ENCODE peak calls at places on chromosome 13, in six cellular contexts. One of them, this sample, is unnamed.

GRCh38 chr13:46577656-46578589 is 25.0 kb downstream of the LRCH1 start:
- DNase-seq in SK-N-SH: no peak
- DNase-seq in foreskin fibroblast: peak; percentile 67
- DNase-seq in HFF-Myc: peak; percentile 80
- DNase-seq in AG10803: peak; percentile 83
- DNase-seq in body of pancreas: no peak
- DNase-seq in this sample: no peak

GRCh38 chr13:59790626-59791025 is 373.1 kb downstream of the DIAPH3 start:
- DNase-seq in SK-N-SH: no peak
- DNase-seq in foreskin fibroblast: peak; percentile 14
- DNase-seq in HFF-Myc: no peak
- DNase-seq in AG10803: peak; percentile 38
- DNase-seq in body of pancreas: no peak
- DNase-seq in this sample: peak; percentile 33

GRCh38 chr13:104594801-104595200 is 1528.6 kb upstream of the SLC10A2 start:
- DNase-seq in SK-N-SH: no peak
- DNase-seq in foreskin fibroblast: no peak
- DNase-seq in HFF-Myc: no peak
- DNase-seq in AG10803: no peak
- DNase-seq in body of pancreas: no peak
- DNase-seq in this sample: peak; percentile 80

GRCh38 chr13:22030321-22030720 is 359.4 kb downstream of the FGF9 start:
- DNase-seq in SK-N-SH: no peak
- DNase-seq in foreskin fibroblast: no peak
- DNase-seq in HFF-Myc: no peak
- DNase-seq in AG10803: no peak
- DNase-seq in body of pancreas: no peak
- DNase-seq in this sample: no peak

GRCh38 chr13:43424386-43424785 is 362.4 kb downstream of the ENOX1 start:
- DNase-seq in SK-N-SH: no peak
- DNase-seq in foreskin fibroblast: no peak
- DNase-seq in HFF-Myc: no peak
- DNase-seq in AG10803: no peak
- DNase-seq in body of pancreas: no peak
- DNase-seq in this sample: no peak

GRCh38 chr13:78061806-78062205 is 143.2 kb upstream of the EDNRB start:
- DNase-seq in SK-N-SH: no peak
- DNase-seq in foreskin fibroblast: no peak
- DNase-seq in HFF-Myc: no peak
- DNase-seq in AG10803: no peak
- DNase-seq in body of pancreas: no peak
- DNase-seq in this sample: no peak

GRCh38 chr13:53775807-53776206 is 747.2 kb downstream of the OLFM4 start:
- DNase-seq in SK-N-SH: no peak
- DNase-seq in foreskin fibroblast: no peak
- DNase-seq in HFF-Myc: no peak
- DNase-seq in AG10803: no peak
- DNase-seq in body of pancreas: no peak
- DNase-seq in this sample: no peak

GRCh38 chr13:50948576-50948975 is 39.0 kb downstream of the RNASEH2B start:
- DNase-seq in SK-N-SH: no peak
- DNase-seq in foreskin fibroblast: no peak
- DNase-seq in HFF-Myc: no peak
- DNase-seq in AG10803: peak; percentile 24
- DNase-seq in body of pancreas: no peak
- DNase-seq in this sample: no peak

GRCh38 chr13:113914333-113915011 is 50.6 kb upstream of the GAS6 start:
- DNase-seq in SK-N-SH: no peak
- DNase-seq in foreskin fibroblast: no peak
- DNase-seq in HFF-Myc: no peak
- DNase-seq in AG10803: no peak
- DNase-seq in body of pancreas: no peak
- DNase-seq in this sample: no peak

GRCh38 chr13:24215732-24216131 is 55.2 kb downstream of the SPATA13 start:
- DNase-seq in SK-N-SH: no peak
- DNase-seq in foreskin fibroblast: peak; percentile 73
- DNase-seq in HFF-Myc: no peak
- DNase-seq in AG10803: peak; percentile 58
- DNase-seq in body of pancreas: peak; percentile 92
- DNase-seq in this sample: peak; percentile 70

GRCh38 chr13:86002921-86003488 is 203.8 kb upstream of the SLITRK6 start:
- DNase-seq in SK-N-SH: no peak
- DNase-seq in foreskin fibroblast: no peak
- DNase-seq in HFF-Myc: no peak
- DNase-seq in AG10803: no peak
- DNase-seq in body of pancreas: no peak
- DNase-seq in this sample: no peak

GRCh38 chr13:112931028-112931934 is 37.7 kb upstream of the MCF2L start:
- DNase-seq in SK-N-SH: peak; percentile 71
- DNase-seq in foreskin fibroblast: peak; percentile 63
- DNase-seq in HFF-Myc: peak; percentile 49
- DNase-seq in AG10803: peak; percentile 70
- DNase-seq in body of pancreas: peak; percentile 33
- DNase-seq in this sample: no peak

GRCh38 chr13:33227927-33228644 is 57.5 kb downstream of the STARD13 start:
- DNase-seq in SK-N-SH: no peak
- DNase-seq in foreskin fibroblast: no peak
- DNase-seq in HFF-Myc: no peak
- DNase-seq in AG10803: no peak
- DNase-seq in body of pancreas: no peak
- DNase-seq in this sample: no peak

GRCh38 chr13:39565036-39565949 is 37.7 kb downstream of the LHFPL6 start:
- DNase-seq in SK-N-SH: no peak
- DNase-seq in foreskin fibroblast: peak; percentile 92
- DNase-seq in HFF-Myc: peak; percentile 51
- DNase-seq in AG10803: peak; percentile 97
- DNase-seq in body of pancreas: no peak
- DNase-seq in this sample: peak; percentile 89

GRCh38 chr13:49587311-49587847 is 2.0 kb upstream of the RCBTB1 start:
- DNase-seq in SK-N-SH: no peak
- DNase-seq in foreskin fibroblast: peak; percentile 71
- DNase-seq in HFF-Myc: no peak
- DNase-seq in AG10803: no peak
- DNase-seq in body of pancreas: no peak
- DNase-seq in this sample: no peak

GRCh38 chr13:36432106-36432544 is at the start of gene CCNA1:
- DNase-seq in SK-N-SH: peak; percentile 83
- DNase-seq in foreskin fibroblast: peak; percentile 58
- DNase-seq in HFF-Myc: no peak
- DNase-seq in AG10803: no peak
- DNase-seq in body of pancreas: peak; percentile 30
- DNase-seq in this sample: no peak

GRCh38 chr13:114099918-114100445 is 32.4 kb downstream of the RASA3 start:
- DNase-seq in SK-N-SH: peak; percentile 59
- DNase-seq in foreskin fibroblast: peak; percentile 60
- DNase-seq in HFF-Myc: no peak
- DNase-seq in AG10803: no peak
- DNase-seq in body of pancreas: peak; percentile 45
- DNase-seq in this sample: no peak

GRCh38 chr13:76884571-76885202 is 1.5 kb downstream of the KCTD12 start:
- DNase-seq in SK-N-SH: peak; percentile 18
- DNase-seq in foreskin fibroblast: peak; percentile 76
- DNase-seq in HFF-Myc: peak; percentile 21
- DNase-seq in AG10803: peak; percentile 35
- DNase-seq in body of pancreas: no peak
- DNase-seq in this sample: no peak

GRCh38 chr13:114154476-114154875 is 22.1 kb upstream of the RASA3 start:
- DNase-seq in SK-N-SH: no peak
- DNase-seq in foreskin fibroblast: no peak
- DNase-seq in HFF-Myc: no peak
- DNase-seq in AG10803: no peak
- DNase-seq in body of pancreas: no peak
- DNase-seq in this sample: no peak

GRCh38 chr13:94335786-94336357 is 143.6 kb downstream of the DCT start:
- DNase-seq in SK-N-SH: no peak
- DNase-seq in foreskin fibroblast: no peak
- DNase-seq in HFF-Myc: no peak
- DNase-seq in AG10803: no peak
- DNase-seq in body of pancreas: no peak
- DNase-seq in this sample: no peak

GRCh38 chr13:37303610-37304009 is 198.1 kb upstream of the CSNK1A1L start:
- DNase-seq in SK-N-SH: no peak
- DNase-seq in foreskin fibroblast: peak; percentile 27
- DNase-seq in HFF-Myc: no peak
- DNase-seq in AG10803: no peak
- DNase-seq in body of pancreas: no peak
- DNase-seq in this sample: no peak

GRCh38 chr13:49214917-49215376 is 5.2 kb upstream of the MLNR start:
- DNase-seq in SK-N-SH: no peak
- DNase-seq in foreskin fibroblast: peak; percentile 45
- DNase-seq in HFF-Myc: no peak
- DNase-seq in AG10803: no peak
- DNase-seq in body of pancreas: peak; percentile 39
- DNase-seq in this sample: no peak

GRCh38 chr13:76837811-76838210 is 48.4 kb downstream of the KCTD12 start:
- DNase-seq in SK-N-SH: no peak
- DNase-seq in foreskin fibroblast: peak; percentile 58
- DNase-seq in HFF-Myc: no peak
- DNase-seq in AG10803: no peak
- DNase-seq in body of pancreas: no peak
- DNase-seq in this sample: no peak

DNA sequence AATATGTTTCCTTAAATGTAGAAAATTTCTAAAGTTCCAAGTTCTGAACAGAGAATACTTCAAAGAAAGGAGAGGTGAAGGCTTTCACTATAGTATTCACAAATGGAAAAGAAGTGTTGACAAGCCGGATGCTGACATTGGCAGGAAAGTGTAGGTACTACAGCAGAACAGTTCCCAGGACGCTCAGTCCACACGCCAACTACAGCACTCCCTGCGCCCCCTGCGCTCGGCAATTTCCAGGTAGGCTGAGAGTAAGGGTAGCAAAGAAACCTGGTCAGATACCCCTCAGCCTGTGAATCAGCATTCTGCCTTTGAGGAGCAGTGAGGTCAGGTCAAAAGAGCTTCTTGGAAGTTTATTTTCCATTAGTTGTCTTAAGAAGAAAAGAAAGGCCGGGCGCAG is 115.3 kb downstream of the NALCN start:
- DNase-seq in SK-N-SH: no peak
- DNase-seq in foreskin fibroblast: no peak
- DNase-seq in HFF-Myc: no peak
- DNase-seq in AG10803: no peak
- DNase-seq in body of pancreas: no peak
- DNase-seq in this sample: no peak
- H3K4me3 ChIP-seq in SK-N-SH: no peak overlapping the region
- H3K4me3 ChIP-seq in foreskin fibroblast: no peak overlapping the region
- H3K4me3 ChIP-seq in HFF-Myc: no peak overlapping the region
- H3K4me3 ChIP-seq in AG10803: no peak overlapping the region
- H3K4me3 ChIP-seq in body of pancreas: no peak overlapping the region
- H3K4me3 ChIP-seq in this sample: no peak overlapping the region

DNA sequence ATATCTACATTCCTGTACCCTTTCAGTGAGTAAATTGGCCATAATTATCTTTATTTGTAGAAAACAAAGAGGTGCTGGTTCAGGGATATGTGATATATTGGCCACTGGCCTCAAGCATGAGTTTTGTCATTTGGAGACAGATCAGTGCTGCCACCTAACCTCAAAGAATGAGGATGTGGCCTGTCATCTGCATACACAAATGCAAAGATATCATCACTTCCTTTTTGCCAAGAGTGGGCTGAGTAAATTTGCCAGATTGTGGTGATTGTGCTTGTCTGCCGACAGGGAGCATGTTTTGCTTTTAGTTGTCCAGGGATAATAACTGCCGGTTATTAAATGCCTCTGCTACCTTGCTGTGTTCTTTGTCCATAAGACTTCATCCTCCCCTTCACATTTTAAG is 44.2 kb downstream of the WASF3 start:
- DNase-seq in SK-N-SH: peak; percentile 53
- DNase-seq in foreskin fibroblast: peak; percentile 37
- DNase-seq in HFF-Myc: peak; percentile 52
- DNase-seq in AG10803: peak; percentile 73
- DNase-seq in body of pancreas: no peak
- DNase-seq in this sample: no peak
- TF ChIP-seq CTCF in SK-N-SH: peak; percentile 29
- TF ChIP-seq CTCF in foreskin fibroblast: no peak
- TF ChIP-seq CTCF in HFF-Myc: no peak
- TF ChIP-seq CTCF in AG10803: peak; percentile 31
- TF ChIP-seq CTCF in body of pancreas: no peak
- TF ChIP-seq CTCF in this sample: peak; percentile 11

DNA sequence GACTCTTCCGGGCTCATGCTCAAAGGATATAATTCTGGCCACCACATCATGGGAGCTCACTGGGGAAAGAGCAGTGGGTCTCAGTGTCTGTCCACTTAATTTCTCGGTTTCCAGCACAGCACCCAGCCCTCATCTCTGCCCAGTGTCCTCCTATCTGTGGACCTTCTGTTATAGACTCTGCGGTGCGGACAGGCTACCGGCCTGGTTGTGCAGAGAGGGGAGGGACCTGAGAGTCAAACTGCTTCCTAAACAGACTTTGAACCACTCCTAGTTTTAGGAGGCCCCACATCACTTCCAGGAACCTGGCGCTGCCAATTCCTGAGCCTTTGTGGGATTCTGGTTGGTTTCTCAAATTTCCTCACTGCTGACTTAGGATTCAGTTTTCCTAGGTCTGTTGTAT is 59.8 kb upstream of the MED4 start:
- DNase-seq in SK-N-SH: no peak
- DNase-seq in foreskin fibroblast: no peak
- DNase-seq in HFF-Myc: no peak
- DNase-seq in AG10803: no peak
- DNase-seq in body of pancreas: no peak
- DNase-seq in this sample: no peak
- H3K4me3 ChIP-seq in SK-N-SH: no peak overlapping the region
- H3K4me3 ChIP-seq in foreskin fibroblast: no peak overlapping the region
- H3K4me3 ChIP-seq in HFF-Myc: no peak overlapping the region
- H3K4me3 ChIP-seq in AG10803: no peak overlapping the region
- H3K4me3 ChIP-seq in body of pancreas: no peak overlapping the region
- H3K4me3 ChIP-seq in this sample: no peak overlapping the region

GRCh38 chr13:80462567-80462966 is 121.6 kb upstream of the SPRY2 start:
- DNase-seq in SK-N-SH: no peak
- DNase-seq in foreskin fibroblast: no peak
- DNase-seq in HFF-Myc: no peak
- DNase-seq in AG10803: no peak
- DNase-seq in body of pancreas: no peak
- DNase-seq in this sample: no peak

GRCh38 chr13:80469105-80469840 is 128.3 kb upstream of the SPRY2 start:
- DNase-seq in SK-N-SH: no peak
- DNase-seq in foreskin fibroblast: no peak
- DNase-seq in HFF-Myc: no peak
- DNase-seq in AG10803: no peak
- DNase-seq in body of pancreas: no peak
- DNase-seq in this sample: peak; percentile 16

GRCh38 chr13:80463673-80464352 is 122.9 kb upstream of the SPRY2 start:
- DNase-seq in SK-N-SH: no peak
- DNase-seq in foreskin fibroblast: no peak
- DNase-seq in HFF-Myc: no peak
- DNase-seq in AG10803: no peak
- DNase-seq in body of pancreas: no peak
- DNase-seq in this sample: no peak

GRCh38 chr13:80462037-80462436 is 121.1 kb upstream of the SPRY2 start:
- DNase-seq in SK-N-SH: no peak
- DNase-seq in foreskin fibroblast: no peak
- DNase-seq in HFF-Myc: no peak
- DNase-seq in AG10803: no peak
- DNase-seq in body of pancreas: no peak
- DNase-seq in this sample: no peak

GRCh38 chr13:80465321-80465720 is 124.4 kb upstream of the SPRY2 start:
- DNase-seq in SK-N-SH: no peak
- DNase-seq in foreskin fibroblast: no peak
- DNase-seq in HFF-Myc: no peak
- DNase-seq in AG10803: no peak
- DNase-seq in body of pancreas: no peak
- DNase-seq in this sample: no peak
- TF ChIP-seq CTCF in SK-N-SH: no peak
- TF ChIP-seq CTCF in foreskin fibroblast: no peak
- TF ChIP-seq CTCF in HFF-Myc: no peak
- TF ChIP-seq CTCF in AG10803: no peak
- TF ChIP-seq CTCF in body of pancreas: no peak
- TF ChIP-seq CTCF in this sample: no peak